ENCODE peak calls at places on chromosomes 5 and 9, in ten cellular contexts. X is GM12865, D is SJSA1, I is choroid plexus epithelial cell, B is NB4, P is astrocyte, L is OCI-LY7, N is bronchial epithelial cell, J is MM.1S, F is IMR-90. M is an unnamed sample.

GRCh38 chr5:151470440-151470839 is 23.0 kb downstream of the SLC36A1 start:
- DNase-seq in X (no peak), D (no peak), I (peak; percentile 53), B (no peak), P (no peak), L (no peak), N (no peak), J (no peak), F (peak; percentile 81), M (peak; percentile 78)

GRCh38 chr9:89402695-89403427 is 84.6 kb downstream of the SECISBP2 start:
- DNase-seq in X (no peak), D (no peak), I (no peak), B (no peak), P (no peak), L (no peak), N (no peak), J (no peak), F (no peak), M (no peak)

GRCh38 chr9:138099803-138100598 is 222.4 kb downstream of the CACNA1B start:
- DNase-seq in X (no peak), D (no peak), I (no peak), B (no peak), P (no peak), L (no peak), N (no peak), J (no peak), F (no peak), M (no peak)

GRCh38 chr5:177304392-177305119 is 957 bp downstream of the PRELID1 start:
- DNase-seq in X (peak; percentile 55), D (peak; percentile 54), I (no peak), B (peak; percentile 42), P (no peak), L (peak; percentile 31), N (peak; percentile 38), J (peak; percentile 70), F (peak; percentile 12), M (peak; percentile 23)

GRCh38 chr5:159605585-159605984 is 275.3 kb upstream of the IL12B start:
- DNase-seq in X (no peak), D (no peak), I (peak; percentile 79), B (no peak), P (peak; percentile 89), L (no peak), N (no peak), J (no peak), F (no peak), M (peak; percentile 32)

GRCh38 chr9:124394596-124394995 is 20.6 kb downstream of the PSMB7 start:
- DNase-seq in X (no peak), D (no peak), I (no peak), B (peak; percentile 40), P (no peak), L (no peak), N (no peak), J (no peak), F (no peak), M (no peak)

GRCh38 chr9:4594994-4595393 is 67.1 kb upstream of the PLPP6 start:
- DNase-seq in X (no peak), D (no peak), I (no peak), B (no peak), P (no peak), L (no peak), N (no peak), J (no peak), F (no peak), M (no peak)

GRCh38 chr9:77807295-77807694 is 159.2 kb upstream of the GNA14 start:
- DNase-seq in X (no peak), D (no peak), I (peak; percentile 98), B (peak; percentile 38), P (peak; percentile 92), L (no peak), N (peak; percentile 99), J (no peak), F (peak; percentile 93), M (peak; percentile 98)

GRCh38 chr9:75471549-75472114 is 383.3 kb downstream of the OSTF1 start:
- DNase-seq in X (peak; percentile 13), D (no peak), I (no peak), B (no peak), P (no peak), L (peak; percentile 3), N (no peak), J (peak; percentile 63), F (no peak), M (no peak)
- H3K4me3 ChIP-seq in X (no peak overlapping the region), D (no peak overlapping the region), I (no peak overlapping the region), B (no peak overlapping the region), P (no peak overlapping the region), L (no peak overlapping the region), N (no peak overlapping the region), J (peak overlapping the region; percentile 23), F (no peak overlapping the region), M (no peak overlapping the region)

GRCh38 chr9:93625000-93625399 is 48.6 kb downstream of the PHF2 start:
- DNase-seq in X (no peak), D (no peak), I (no peak), B (no peak), P (no peak), L (no peak), N (peak; percentile 30), J (no peak), F (peak; percentile 11), M (no peak)

GRCh38 chr9:93630806-93631411 is 54.5 kb downstream of the PHF2 start:
- DNase-seq in X (no peak), D (peak; percentile 22), I (no peak), B (no peak), P (no peak), L (no peak), N (no peak), J (no peak), F (no peak), M (no peak)

GRCh38 chr9:93634311-93635185 is 58.2 kb downstream of the PHF2 start:
- DNase-seq in X (no peak), D (peak; percentile 21), I (no peak), B (no peak), P (no peak), L (no peak), N (no peak), J (no peak), F (no peak), M (no peak)

GRCh38 chr9:93633492-93634221 is 57.3 kb downstream of the PHF2 start:
- DNase-seq in X (no peak), D (peak; percentile 36), I (no peak), B (no peak), P (no peak), L (no peak), N (no peak), J (no peak), F (no peak), M (no peak)

DNA sequence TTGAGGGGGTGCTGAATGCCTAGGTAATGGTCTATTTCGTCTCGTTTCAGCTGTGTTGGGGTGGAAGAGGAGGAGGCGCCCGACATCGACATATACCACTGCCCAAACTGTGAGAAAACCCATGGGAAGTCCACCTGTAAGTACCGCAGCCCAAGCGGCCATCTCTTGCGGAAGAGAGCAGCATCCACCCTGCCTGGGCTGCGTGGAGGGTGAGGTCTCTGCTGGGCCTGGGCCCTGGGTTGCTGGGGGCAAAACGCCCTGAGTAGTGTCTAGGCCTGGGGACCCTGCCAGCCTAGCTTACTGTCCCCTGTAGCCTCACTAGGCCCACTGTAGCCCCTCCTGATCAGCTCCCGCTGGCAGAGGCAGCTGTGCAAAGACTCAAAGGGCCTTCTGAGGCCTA is 53.5 kb downstream of the PHF2 start:
- DNase-seq in X (no peak), D (no peak), I (no peak), B (no peak), P (no peak), L (no peak), N (no peak), J (no peak), F (no peak), M (no peak)
- H3K4me3 ChIP-seq in X (no peak overlapping the region), D (no peak overlapping the region), I (no peak overlapping the region), B (no peak overlapping the region), P (no peak overlapping the region), L (no peak overlapping the region), N (no peak overlapping the region), J (no peak overlapping the region), F (no peak overlapping the region), M (no peak overlapping the region)

GRCh38 chr5:55437859-55438206 is 96.9 kb downstream of the PLPP1 start:
- DNase-seq in X (no peak), D (no peak), I (no peak), B (no peak), P (no peak), L (no peak), N (no peak), J (no peak), F (no peak), M (no peak)

GRCh38 chr5:55441107-55441771 is 93.5 kb downstream of the PLPP1 start:
- DNase-seq in X (no peak), D (no peak), I (no peak), B (no peak), P (no peak), L (no peak), N (no peak), J (no peak), F (no peak), M (peak; percentile 29)

GRCh38 chr5:55437452-55437851 is 97.3 kb downstream of the PLPP1 start:
- DNase-seq in X (no peak), D (no peak), I (no peak), B (no peak), P (no peak), L (no peak), N (peak; percentile 18), J (no peak), F (no peak), M (no peak)

GRCh38 chr5:55440188-55440646 is 94.5 kb downstream of the PLPP1 start:
- DNase-seq in X (no peak), D (no peak), I (peak; percentile 32), B (peak; percentile 21), P (peak; percentile 73), L (no peak), N (no peak), J (no peak), F (peak; percentile 34), M (peak; percentile 75)

GRCh38 chr5:55438931-55439477 is 95.8 kb downstream of the PLPP1 start:
- DNase-seq in X (no peak), D (peak; percentile 65), I (peak; percentile 91), B (no peak), P (peak; percentile 79), L (no peak), N (no peak), J (no peak), F (peak; percentile 82), M (peak; percentile 83)
- H3K4me3 ChIP-seq in X (no peak overlapping the region), D (no peak overlapping the region), I (no peak overlapping the region), B (no peak overlapping the region), P (no peak overlapping the region), L (no peak overlapping the region), N (no peak overlapping the region), J (no peak overlapping the region), F (no peak overlapping the region), M (no peak overlapping the region)

GRCh38 chr5:56817306-56817986 is 2.1 kb downstream of the MAP3K1 start:
- DNase-seq in X (no peak), D (no peak), I (no peak), B (no peak), P (no peak), L (no peak), N (no peak), J (peak; percentile 30), F (no peak), M (no peak)

GRCh38 chr5:56815657-56816545 is 552 bp downstream of the MAP3K1 start:
- DNase-seq in X (peak; percentile 65), D (peak; percentile 45), I (peak; percentile 10), B (peak; percentile 67), P (peak; percentile 25), L (peak; percentile 70), N (no peak), J (peak; percentile 40), F (peak; percentile 32), M (peak; percentile 40)

GRCh38 chr5:56816546-56817081 is 1.3 kb downstream of the MAP3K1 start:
- DNase-seq in X (peak; percentile 82), D (peak; percentile 62), I (peak; percentile 58), B (peak; percentile 94), P (peak; percentile 57), L (peak; percentile 88), N (peak; percentile 67), J (peak; percentile 67), F (peak; percentile 54), M (peak; percentile 52)

GRCh38 chr5:56819027-56819881 is 3.9 kb downstream of the MAP3K1 start:
- DNase-seq in X (no peak), D (no peak), I (peak; percentile 39), B (peak; percentile 55), P (peak; percentile 8), L (peak; percentile 42), N (peak; percentile 64), J (no peak), F (no peak), M (no peak)

GRCh38 chr5:56818409-56819026 is 3.2 kb downstream of the MAP3K1 start:
- DNase-seq in X (no peak), D (no peak), I (peak; percentile 76), B (peak; percentile 43), P (no peak), L (no peak), N (peak; percentile 37), J (no peak), F (peak; percentile 57), M (no peak)
- H3K4me3 ChIP-seq in X (peak overlapping the region; percentile 69), D (no peak overlapping the region), I (peak overlapping the region; percentile 56), B (peak overlapping the region; percentile 85), P (no peak overlapping the region), L (peak overlapping the region; percentile 95), N (no peak overlapping the region), J (peak overlapping the region; percentile 80), F (peak overlapping the region; percentile 17), M (no peak overlapping the region)

M was measured in AG10803.